ENCODE peak calls at places on chromosomes 1 and 21, in nine cellular contexts. One of them, this sample, is unnamed. For H3K79me2, the result is how much of the 10 kb centered on the place peaks cover.

GRCh38 chr1:208534604-208534907 is 290.4 kb upstream of the PLXNA2 start:
- DNase-seq in GM23248: no peak
- DNase-seq in PC-3: no peak
- DNase-seq in HCT116: no peak
- DNase-seq in hepatocyte: no peak
- DNase-seq in OCI-LY7: no peak
- DNase-seq in MM.1S: no peak
- DNase-seq in GM23338: no peak
- DNase-seq in SK-N-SH: no peak
- DNase-seq in this sample: no peak

GRCh38 chr1:206907304-206907991 is 10.2 kb downstream of the IL24 start:
- DNase-seq in OCI-LY7: no peak
- DNase-seq in HCT116: no peak
- DNase-seq in PC-3: no peak
- DNase-seq in hepatocyte: peak
- DNase-seq in GM23248: no peak
- DNase-seq in SK-N-SH: peak
- DNase-seq in GM23338: peak
- DNase-seq in MM.1S: no peak
- DNase-seq in this sample: peak

GRCh38 chr1:184691719-184692324 is 62.8 kb downstream of the EDEM3 start:
- DNase-seq in HCT116: peak
- DNase-seq in MM.1S: peak
- DNase-seq in GM23248: peak
- DNase-seq in hepatocyte: peak
- DNase-seq in OCI-LY7: peak
- DNase-seq in PC-3: peak
- DNase-seq in GM23338: peak
- DNase-seq in SK-N-SH: peak
- DNase-seq in this sample: peak

GRCh38 chr1:3712573-3713535 is 39.4 kb upstream of the CCDC27 start:
- DNase-seq in MM.1S: no peak
- DNase-seq in HCT116: no peak
- DNase-seq in hepatocyte: no peak
- DNase-seq in OCI-LY7: no peak
- DNase-seq in GM23248: no peak
- DNase-seq in PC-3: no peak
- DNase-seq in GM23338: no peak
- DNase-seq in SK-N-SH: peak
- DNase-seq in this sample: no peak

GRCh38 chr1:29236993-29237905 is 927 bp downstream of the PTPRU start:
- DNase-seq in PC-3: peak
- DNase-seq in hepatocyte: peak
- DNase-seq in HCT116: no peak
- DNase-seq in OCI-LY7: no peak
- DNase-seq in MM.1S: no peak
- DNase-seq in GM23248: peak
- DNase-seq in SK-N-SH: peak
- DNase-seq in GM23338: peak
- DNase-seq in this sample: peak

GRCh38 chr1:200336111-200336845 is 73.6 kb downstream of the ZNF281 start:
- DNase-seq in PC-3: peak
- DNase-seq in GM23338: peak
- DNase-seq in GM23248: peak
- DNase-seq in OCI-LY7: no peak
- DNase-seq in hepatocyte: no peak
- DNase-seq in MM.1S: no peak
- DNase-seq in SK-N-SH: no peak
- DNase-seq in HCT116: no peak
- DNase-seq in this sample: no peak

GRCh38 chr1:205298191-205298994 is 23.2 kb downstream of the NUAK2 start:
- DNase-seq in MM.1S: no peak
- DNase-seq in GM23338: peak
- DNase-seq in HCT116: peak
- DNase-seq in PC-3: peak
- DNase-seq in hepatocyte: peak
- DNase-seq in GM23248: peak
- DNase-seq in OCI-LY7: no peak
- DNase-seq in SK-N-SH: no peak
- DNase-seq in this sample: peak

GRCh38 chr1:213982814-213983588 is 4.8 kb upstream of the PROX1 start:
- DNase-seq in OCI-LY7: no peak
- DNase-seq in GM23248: peak
- DNase-seq in SK-N-SH: peak
- DNase-seq in GM23338: peak
- DNase-seq in PC-3: no peak
- DNase-seq in HCT116: no peak
- DNase-seq in hepatocyte: peak
- DNase-seq in MM.1S: no peak
- DNase-seq in this sample: peak

GRCh38 chr1:4052657-4053056 is 152.6 kb upstream of the C1orf174 start:
- DNase-seq in PC-3: no peak
- DNase-seq in SK-N-SH: no peak
- DNase-seq in OCI-LY7: no peak
- DNase-seq in HCT116: no peak
- DNase-seq in MM.1S: no peak
- DNase-seq in hepatocyte: no peak
- DNase-seq in GM23338: no peak
- DNase-seq in GM23248: no peak
- DNase-seq in this sample: no peak

GRCh38 chr1:10788592-10789006 is 7.8 kb downstream of the CASZ1 start:
- DNase-seq in hepatocyte: peak
- DNase-seq in PC-3: peak
- DNase-seq in GM23338: peak
- DNase-seq in MM.1S: no peak
- DNase-seq in GM23248: no peak
- DNase-seq in OCI-LY7: no peak
- DNase-seq in SK-N-SH: peak
- DNase-seq in HCT116: no peak
- DNase-seq in this sample: peak

GRCh38 chr21:29829514-29830255 is 110.1 kb downstream of the GRIK1 start:
- DNase-seq in GM23338: no peak
- DNase-seq in OCI-LY7: no peak
- DNase-seq in SK-N-SH: no peak
- DNase-seq in hepatocyte: no peak
- DNase-seq in HCT116: no peak
- DNase-seq in MM.1S: no peak
- DNase-seq in PC-3: no peak
- DNase-seq in GM23248: no peak
- DNase-seq in this sample: no peak

GRCh38 chr1:16050328-16050727 is 6.7 kb downstream of the CLCNKB start:
- DNase-seq in GM23248: no peak
- DNase-seq in PC-3: no peak
- DNase-seq in HCT116: no peak
- DNase-seq in MM.1S: no peak
- DNase-seq in OCI-LY7: no peak
- DNase-seq in GM23338: no peak
- DNase-seq in SK-N-SH: no peak
- DNase-seq in hepatocyte: no peak
- DNase-seq in this sample: peak

GRCh38 chr1:14332158-14332557 is 266.3 kb upstream of the KAZN start:
- DNase-seq in GM23248: peak
- DNase-seq in OCI-LY7: no peak
- DNase-seq in hepatocyte: no peak
- DNase-seq in PC-3: peak
- DNase-seq in SK-N-SH: no peak
- DNase-seq in MM.1S: no peak
- DNase-seq in GM23338: no peak
- DNase-seq in HCT116: no peak
- DNase-seq in this sample: no peak

GRCh38 chr1:6850537-6850936 is 65.3 kb downstream of the CAMTA1 start:
- DNase-seq in HCT116: no peak
- DNase-seq in GM23248: peak
- DNase-seq in hepatocyte: no peak
- DNase-seq in GM23338: no peak
- DNase-seq in MM.1S: no peak
- DNase-seq in OCI-LY7: no peak
- DNase-seq in PC-3: no peak
- DNase-seq in SK-N-SH: no peak
- DNase-seq in this sample: no peak

GRCh38 chr1:90784186-90784847 is 67.2 kb upstream of the BARHL2 start:
- DNase-seq in HCT116: no peak
- DNase-seq in OCI-LY7: no peak
- DNase-seq in GM23248: no peak
- DNase-seq in MM.1S: no peak
- DNase-seq in hepatocyte: no peak
- DNase-seq in SK-N-SH: no peak
- DNase-seq in PC-3: no peak
- DNase-seq in GM23338: peak
- DNase-seq in this sample: no peak

GRCh38 chr1:111225091-111225490 is 2.4 kb upstream of the CHI3L2 start:
- DNase-seq in GM23338: no peak
- DNase-seq in HCT116: no peak
- DNase-seq in GM23248: no peak
- DNase-seq in PC-3: no peak
- DNase-seq in SK-N-SH: no peak
- DNase-seq in OCI-LY7: no peak
- DNase-seq in hepatocyte: no peak
- DNase-seq in MM.1S: no peak
- DNase-seq in this sample: no peak

DNA sequence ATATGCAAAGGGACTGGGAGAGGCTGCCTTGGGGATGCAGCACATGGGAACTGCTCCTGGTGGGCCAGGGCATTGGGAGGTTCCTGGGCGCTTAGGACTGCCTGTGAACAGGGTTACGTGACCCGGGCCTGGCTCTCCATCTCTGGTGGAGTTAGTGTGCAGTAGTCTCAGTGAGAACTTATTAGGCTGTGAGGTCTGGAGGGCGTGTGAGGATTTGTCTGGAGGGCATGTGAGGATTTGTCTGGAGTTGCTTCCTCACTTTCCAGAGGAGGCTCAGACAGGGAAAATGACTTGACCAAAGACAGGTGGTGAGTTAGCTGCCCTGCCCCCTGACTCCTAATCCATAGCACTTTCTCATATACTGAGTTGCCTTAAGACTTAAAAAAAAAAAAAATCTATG is 1.6 kb upstream of the ETV3L start:
- DNase-seq in HCT116: no peak
- DNase-seq in GM23248: no peak
- DNase-seq in MM.1S: no peak
- DNase-seq in PC-3: no peak
- DNase-seq in GM23338: no peak
- DNase-seq in hepatocyte: no peak
- DNase-seq in SK-N-SH: no peak
- DNase-seq in OCI-LY7: no peak
- DNase-seq in this sample: no peak
- TF ChIP-seq EZH2phosphoT487 in HCT116: no peak
- TF ChIP-seq EZH2phosphoT487 in GM23248: no peak
- TF ChIP-seq EZH2phosphoT487 in MM.1S: no peak
- TF ChIP-seq EZH2phosphoT487 in PC-3: no peak
- TF ChIP-seq EZH2phosphoT487 in GM23338: no peak
- TF ChIP-seq EZH2phosphoT487 in hepatocyte: no peak
- TF ChIP-seq EZH2phosphoT487 in SK-N-SH: no peak
- TF ChIP-seq EZH2phosphoT487 in OCI-LY7: no peak
- TF ChIP-seq EZH2phosphoT487 in this sample: no peak

GRCh38 chr1:21099034-21099868 is 77.4 kb downstream of the EIF4G3 start:
- DNase-seq in OCI-LY7: no peak
- DNase-seq in hepatocyte: no peak
- DNase-seq in SK-N-SH: no peak
- DNase-seq in PC-3: peak
- DNase-seq in GM23248: peak
- DNase-seq in HCT116: no peak
- DNase-seq in MM.1S: no peak
- DNase-seq in GM23338: no peak
- DNase-seq in this sample: no peak
- H3K79me2 ChIP-seq in OCI-LY7: under half
- H3K79me2 ChIP-seq in hepatocyte: under half
- H3K79me2 ChIP-seq in SK-N-SH: half or more
- H3K79me2 ChIP-seq in PC-3: under half
- H3K79me2 ChIP-seq in GM23248: half or more
- H3K79me2 ChIP-seq in HCT116: under half
- H3K79me2 ChIP-seq in MM.1S: under half
- H3K79me2 ChIP-seq in GM23338: half or more
- H3K79me2 ChIP-seq in this sample: half or more

DNA sequence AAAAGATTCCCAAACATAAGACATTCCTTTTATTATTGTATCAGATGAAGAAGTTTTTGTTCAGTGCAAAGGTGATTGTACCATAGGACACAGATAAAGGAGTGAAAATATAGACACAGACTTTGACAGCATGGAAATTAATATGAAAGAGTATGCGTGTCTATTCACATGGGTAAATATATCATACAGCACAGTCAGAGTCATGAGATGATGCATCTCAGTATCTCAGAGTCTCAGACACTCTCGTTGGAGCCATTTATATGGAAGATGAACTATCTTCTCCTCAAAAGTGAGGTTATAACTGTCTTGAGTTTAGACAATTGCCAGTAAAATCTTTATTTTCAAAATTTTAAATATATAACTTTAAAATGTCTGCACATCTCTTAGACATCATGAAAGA is 158.4 kb upstream of the C8B start:
- DNase-seq in hepatocyte: no peak
- DNase-seq in OCI-LY7: no peak
- DNase-seq in PC-3: no peak
- DNase-seq in GM23338: no peak
- DNase-seq in HCT116: no peak
- DNase-seq in SK-N-SH: no peak
- DNase-seq in MM.1S: no peak
- DNase-seq in GM23248: no peak
- DNase-seq in this sample: no peak
- H3K4me3 ChIP-seq in hepatocyte: no peak
- H3K4me3 ChIP-seq in OCI-LY7: no peak
- H3K4me3 ChIP-seq in PC-3: no peak
- H3K4me3 ChIP-seq in GM23338: no peak
- H3K4me3 ChIP-seq in HCT116: no peak
- H3K4me3 ChIP-seq in SK-N-SH: no peak
- H3K4me3 ChIP-seq in MM.1S: no peak
- H3K4me3 ChIP-seq in GM23248: no peak
- H3K4me3 ChIP-seq in this sample: no peak

GRCh38 chr1:68623700-68624099 is 126.8 kb upstream of the DEPDC1 start:
- DNase-seq in hepatocyte: no peak
- DNase-seq in GM23248: no peak
- DNase-seq in SK-N-SH: no peak
- DNase-seq in OCI-LY7: no peak
- DNase-seq in PC-3: no peak
- DNase-seq in MM.1S: no peak
- DNase-seq in GM23338: no peak
- DNase-seq in HCT116: no peak
- DNase-seq in this sample: no peak
- TF ChIP-seq EZH2phosphoT487 in hepatocyte: no peak
- TF ChIP-seq EZH2phosphoT487 in GM23248: no peak
- TF ChIP-seq EZH2phosphoT487 in SK-N-SH: no peak
- TF ChIP-seq EZH2phosphoT487 in OCI-LY7: no peak
- TF ChIP-seq EZH2phosphoT487 in PC-3: no peak
- TF ChIP-seq EZH2phosphoT487 in MM.1S: no peak
- TF ChIP-seq EZH2phosphoT487 in GM23338: no peak
- TF ChIP-seq EZH2phosphoT487 in HCT116: no peak
- TF ChIP-seq EZH2phosphoT487 in this sample: no peak

DNA sequence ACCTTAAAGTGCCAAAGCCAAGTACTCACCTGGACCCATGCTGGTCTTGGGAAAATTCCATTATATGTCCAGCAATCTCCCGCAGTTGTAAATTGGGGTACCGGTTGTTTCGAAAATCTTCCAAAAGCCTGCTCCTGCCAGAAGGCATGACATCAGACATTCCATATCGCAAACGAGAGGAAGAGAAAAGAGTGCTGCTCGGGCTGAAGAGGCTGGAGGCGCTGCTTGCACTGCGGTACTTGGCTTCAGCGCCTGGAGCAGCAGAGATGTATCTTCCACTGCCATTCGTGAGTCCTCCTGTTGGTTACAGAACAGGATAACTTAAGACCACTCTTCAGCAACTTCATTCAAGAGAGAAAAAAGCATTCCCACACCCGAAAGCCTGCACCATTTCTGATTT is 45.1 kb upstream of the SDC3 start:
- DNase-seq in OCI-LY7: no peak
- DNase-seq in GM23338: no peak
- DNase-seq in PC-3: no peak
- DNase-seq in SK-N-SH: no peak
- DNase-seq in HCT116: no peak
- DNase-seq in GM23248: no peak
- DNase-seq in hepatocyte: no peak
- DNase-seq in MM.1S: no peak
- DNase-seq in this sample: no peak
- H3K79me2 ChIP-seq in OCI-LY7: under half
- H3K79me2 ChIP-seq in GM23338: half or more
- H3K79me2 ChIP-seq in PC-3: under half
- H3K79me2 ChIP-seq in SK-N-SH: half or more
- H3K79me2 ChIP-seq in HCT116: half or more
- H3K79me2 ChIP-seq in GM23248: half or more
- H3K79me2 ChIP-seq in hepatocyte: half or more
- H3K79me2 ChIP-seq in MM.1S: under half
- H3K79me2 ChIP-seq in this sample: half or more

This sample was measured in neural progenitor cell.